ENCODE peak calls at places on chromosome X, in eight cellular contexts. One of them, this sample, is unnamed.
A peak's percentile ranks its signal among the peaks of the same experiment; 100 is the strongest.

GRCh38 chrX:31603411-31604120 is 531.7 kb upstream of the FTHL17 start:
- DNase-seq in activated CD4-positive, alpha-beta T cell treated with anti-CD3 and anti-CD28 coated beads for 36 hours: no peak
- DNase-seq in body of pancreas: no peak
- DNase-seq in IMR-90: peak; percentile 43
- DNase-seq in activated T-cell treated with anti-CD3 and anti-CD28 coated beads for 1 hour: no peak
- DNase-seq in left lung: no peak
- DNase-seq in pons: no peak
- DNase-seq in glutamatergic neuron: no peak
- DNase-seq in this sample: no peak

GRCh38 chrX:153642313-153642654 is 4.7 kb upstream of the DUSP9 start:
- DNase-seq in activated CD4-positive, alpha-beta T cell treated with anti-CD3 and anti-CD28 coated beads for 36 hours: no peak
- DNase-seq in activated T-cell treated with anti-CD3 and anti-CD28 coated beads for 1 hour: no peak
- DNase-seq in pons: no peak
- DNase-seq in glutamatergic neuron: peak; percentile 43
- DNase-seq in IMR-90: no peak
- DNase-seq in left lung: no peak
- DNase-seq in body of pancreas: no peak
- DNase-seq in this sample: no peak

GRCh38 chrX:68508799-68509198 is 9.9 kb downstream of the YIPF6 start:
- DNase-seq in IMR-90: no peak
- DNase-seq in body of pancreas: no peak
- DNase-seq in left lung: no peak
- DNase-seq in glutamatergic neuron: no peak
- DNase-seq in pons: no peak
- DNase-seq in activated CD4-positive, alpha-beta T cell treated with anti-CD3 and anti-CD28 coated beads for 36 hours: no peak
- DNase-seq in activated T-cell treated with anti-CD3 and anti-CD28 coated beads for 1 hour: no peak
- DNase-seq in this sample: peak; percentile 28

GRCh38 chrX:120668357-120668756 is 38.5 kb upstream of the C1GALT1C1 start:
- DNase-seq in activated T-cell treated with anti-CD3 and anti-CD28 coated beads for 1 hour: no peak
- DNase-seq in body of pancreas: no peak
- DNase-seq in activated CD4-positive, alpha-beta T cell treated with anti-CD3 and anti-CD28 coated beads for 36 hours: no peak
- DNase-seq in left lung: no peak
- DNase-seq in pons: no peak
- DNase-seq in glutamatergic neuron: no peak
- DNase-seq in IMR-90: no peak
- DNase-seq in this sample: no peak

GRCh38 chrX:100720301-100720700 is 11.6 kb downstream of the SYTL4 start:
- DNase-seq in pons: no peak
- DNase-seq in glutamatergic neuron: no peak
- DNase-seq in activated T-cell treated with anti-CD3 and anti-CD28 coated beads for 1 hour: no peak
- DNase-seq in body of pancreas: no peak
- DNase-seq in activated CD4-positive, alpha-beta T cell treated with anti-CD3 and anti-CD28 coated beads for 36 hours: no peak
- DNase-seq in left lung: no peak
- DNase-seq in IMR-90: peak; percentile 2
- DNase-seq in this sample: no peak

GRCh38 chrX:118536687-118537461 is 41.3 kb downstream of the DOCK11 start:
- DNase-seq in glutamatergic neuron: peak; percentile 26
- DNase-seq in left lung: no peak
- DNase-seq in body of pancreas: no peak
- DNase-seq in activated T-cell treated with anti-CD3 and anti-CD28 coated beads for 1 hour: peak; percentile 24
- DNase-seq in pons: peak; percentile 31
- DNase-seq in IMR-90: peak; percentile 33
- DNase-seq in activated CD4-positive, alpha-beta T cell treated with anti-CD3 and anti-CD28 coated beads for 36 hours: peak; percentile 64
- DNase-seq in this sample: peak; percentile 57

GRCh38 chrX:17590892-17591740 is 146.2 kb upstream of the SCML1 start:
- DNase-seq in activated CD4-positive, alpha-beta T cell treated with anti-CD3 and anti-CD28 coated beads for 36 hours: peak; percentile 68
- DNase-seq in left lung: peak; percentile 44
- DNase-seq in IMR-90: peak; percentile 80
- DNase-seq in glutamatergic neuron: peak; percentile 56
- DNase-seq in body of pancreas: peak; percentile 54
- DNase-seq in pons: peak; percentile 56
- DNase-seq in activated T-cell treated with anti-CD3 and anti-CD28 coated beads for 1 hour: no peak
- DNase-seq in this sample: peak; percentile 65

GRCh38 chrX:125236955-125237354 is 82.7 kb upstream of the TEX13C start:
- DNase-seq in pons: no peak
- DNase-seq in activated CD4-positive, alpha-beta T cell treated with anti-CD3 and anti-CD28 coated beads for 36 hours: no peak
- DNase-seq in glutamatergic neuron: no peak
- DNase-seq in body of pancreas: no peak
- DNase-seq in left lung: no peak
- DNase-seq in activated T-cell treated with anti-CD3 and anti-CD28 coated beads for 1 hour: no peak
- DNase-seq in IMR-90: no peak
- DNase-seq in this sample: no peak

GRCh38 chrX:130120746-130121504 is 10.6 kb upstream of the ELF4 start:
- DNase-seq in activated CD4-positive, alpha-beta T cell treated with anti-CD3 and anti-CD28 coated beads for 36 hours: peak; percentile 81
- DNase-seq in left lung: peak; percentile 80
- DNase-seq in pons: peak; percentile 23
- DNase-seq in glutamatergic neuron: peak; percentile 75
- DNase-seq in activated T-cell treated with anti-CD3 and anti-CD28 coated beads for 1 hour: peak; percentile 50
- DNase-seq in IMR-90: peak; percentile 71
- DNase-seq in body of pancreas: peak; percentile 66
- DNase-seq in this sample: peak; percentile 81

This sample was measured in RKO.